ENCODE peak calls at places on chromosome 6, in nine cellular contexts. P, V, Z, Q, U, G, T, B and C are unnamed samples.

GRCh38 chr6:13472976-13473645 is 14.3 kb downstream of the GFOD1 start:
- DNase-seq in P (no peak), V (no peak), Z (no peak), Q (no peak), U (no peak), G (no peak), T (no peak), B (no peak), C (no peak)

GRCh38 chr6:170172825-170173231 is 118.0 kb downstream of the DLL1 start:
- DNase-seq in P (peak; percentile 22), V (no peak), Z (no peak), Q (no peak), U (no peak), G (peak; percentile 13), T (peak; percentile 38), B (no peak), C (no peak)

GRCh38 chr6:24931752-24932691 is 3.7 kb downstream of the RIPOR2 start:
- DNase-seq in P (no peak), V (no peak), Z (no peak), Q (no peak), U (no peak), G (no peak), T (no peak), B (peak; percentile 26), C (peak; percentile 43)

GRCh38 chr6:135008941-135009290 is 45.7 kb downstream of the HBS1L start:
- DNase-seq in P (no peak), V (no peak), Z (no peak), Q (no peak), U (no peak), G (no peak), T (no peak), B (no peak), C (no peak)

GRCh38 chr6:108768176-108768555 is 80.1 kb upstream of the ARMC2 start:
- DNase-seq in P (no peak), V (no peak), Z (no peak), Q (no peak), U (no peak), G (no peak), T (no peak), B (no peak), C (peak; percentile 32)

GRCh38 chr6:143299253-143300166 is 151.0 kb downstream of the ADAT2 start:
- DNase-seq in P (no peak), V (no peak), Z (no peak), Q (no peak), U (no peak), G (no peak), T (no peak), B (no peak), C (no peak)

GRCh38 chr6:40550096-40550731 is 37.0 kb downstream of the LRFN2 start:
- DNase-seq in P (no peak), V (peak; percentile 16), Z (peak; percentile 61), Q (peak; percentile 30), U (peak; percentile 11), G (peak; percentile 65), T (no peak), B (peak; percentile 38), C (peak; percentile 6)

GRCh38 chr6:37314803-37315515 is 38.8 kb upstream of the RNF8 start:
- DNase-seq in P (peak; percentile 35), V (no peak), Z (peak; percentile 46), Q (peak; percentile 85), U (no peak), G (peak; percentile 28), T (peak; percentile 47), B (no peak), C (no peak)

GRCh38 chr6:134177753-134178229 is 125.4 kb upstream of the SLC2A12 start:
- DNase-seq in P (no peak), V (no peak), Z (peak; percentile 81), Q (peak; percentile 46), U (no peak), G (peak; percentile 24), T (peak; percentile 56), B (peak; percentile 9), C (no peak)

GRCh38 chr6:115969207-115969929 is 91.3 kb downstream of the FRK start:
- DNase-seq in P (peak; percentile 41), V (no peak), Z (peak; percentile 3), Q (no peak), U (no peak), G (no peak), T (no peak), B (no peak), C (peak; percentile 1)

GRCh38 chr6:22141271-22141745 is 155.5 kb downstream of the PRL start:
- DNase-seq in P (no peak), V (no peak), Z (no peak), Q (peak; percentile 100), U (no peak), G (no peak), T (no peak), B (no peak), C (no peak)

GRCh38 chr6:93293399-93294271 is 125.7 kb downstream of the EPHA7 start:
- DNase-seq in P (no peak), V (peak; percentile 85), Z (no peak), Q (no peak), U (no peak), G (no peak), T (no peak), B (no peak), C (no peak)

GRCh38 chr6:34298941-34299340 is 50.1 kb upstream of the SMIM29 start:
- DNase-seq in P (no peak), V (no peak), Z (no peak), Q (no peak), U (no peak), G (no peak), T (no peak), B (no peak), C (no peak)

GRCh38 chr6:30781697-30782424 is 37.5 kb upstream of the IER3 start:
- DNase-seq in P (peak; percentile 87), V (peak; percentile 81), Z (peak; percentile 100), Q (peak; percentile 94), U (peak; percentile 98), G (peak; percentile 98), T (peak; percentile 99), B (peak; percentile 98), C (peak; percentile 99)

GRCh38 chr6:52881662-52881995 is 27.9 kb downstream of the GSTA3 start:
- DNase-seq in P (no peak), V (no peak), Z (no peak), Q (no peak), U (no peak), G (no peak), T (no peak), B (no peak), C (no peak)

GRCh38 chr6:3585320-3585935 is 128.6 kb upstream of the SLC22A23 start:
- DNase-seq in P (no peak), V (no peak), Z (peak; percentile 86), Q (peak; percentile 34), U (peak; percentile 24), G (no peak), T (no peak), B (peak; percentile 38), C (no peak)

GRCh38 chr6:21935561-21936028 is 342.0 kb downstream of the SOX4 start:
- DNase-seq in P (no peak), V (no peak), Z (peak; percentile 73), Q (peak; percentile 14), U (no peak), G (peak; percentile 52), T (no peak), B (peak; percentile 50), C (no peak)

GRCh38 chr6:37239950-37240713 is 17.4 kb upstream of the TBC1D22B start:
- DNase-seq in P (peak; percentile 58), V (peak; percentile 9), Z (peak; percentile 100), Q (peak; percentile 65), U (peak; percentile 90), G (peak; percentile 94), T (peak; percentile 94), B (peak; percentile 59), C (peak; percentile 96)

GRCh38 chr6:145749632-145750031 is 14.3 kb upstream of the EPM2A start:
- DNase-seq in P (no peak), V (no peak), Z (peak; percentile 76), Q (no peak), U (no peak), G (no peak), T (no peak), B (peak; percentile 50), C (no peak)

GRCh38 chr6:145883263-145883662 is 68.7 kb upstream of the FBXO30 start:
- DNase-seq in P (no peak), V (no peak), Z (no peak), Q (no peak), U (no peak), G (no peak), T (no peak), B (no peak), C (no peak)

GRCh38 chr6:5135783-5136376 is 50.7 kb downstream of the PPP1R3G start:
- DNase-seq in P (no peak), V (peak; percentile 32), Z (no peak), Q (no peak), U (no peak), G (no peak), T (no peak), B (peak; percentile 38), C (no peak)